ENCODE peak calls at places on chromosomes 16 and 17, in five cellular contexts. F, C, I, P and X are unnamed samples.

GRCh38 chr16:56734429-56734828 is 4.5 kb downstream of the NUP93 start:
- DNase-seq in F (peak; percentile 41), C (no peak), P (no peak), I (no peak), X (no peak)

GRCh38 chr17:45973099-45973838 is 25.8 kb upstream of the STH start:
- DNase-seq in P (peak; percentile 20), I (peak; percentile 56), C (peak; percentile 33), F (no peak), X (peak; percentile 18)

GRCh38 chr17:77375917-77376651 is 235.3 kb downstream of the SEC14L1 start:
- DNase-seq in P (peak; percentile 44), C (no peak), F (peak; percentile 92), I (peak; percentile 91), X (no peak)

GRCh38 chr16:1009358-1010150 is 28.0 kb downstream of the SOX8 start:
- DNase-seq in P (no peak), C (no peak), I (no peak), F (no peak), X (no peak)

GRCh38 chr16:75424096-75424762 is 9.1 kb downstream of the CFDP1 start:
- DNase-seq in C (no peak), I (no peak), P (no peak), F (no peak), X (no peak)

GRCh38 chr17:76697702-76698465 is 12.9 kb downstream of the MXRA7 start:
- DNase-seq in I (no peak), F (peak; percentile 60), P (no peak), C (no peak), X (no peak)

GRCh38 chr17:29615048-29615385 is 7.7 kb downstream of the CORO6 start:
- DNase-seq in C (no peak), P (peak; percentile 16), I (peak; percentile 87), F (no peak), X (no peak)

GRCh38 chr16:16782153-16782552 is 403.2 kb downstream of the NPIPA7 start:
- DNase-seq in C (no peak), P (no peak), F (no peak), I (no peak), X (no peak)

GRCh38 chr17:42436401-42436800 is 13.3 kb upstream of the CAVIN1 start:
- DNase-seq in C (no peak), P (no peak), F (peak; percentile 99), I (no peak), X (peak; percentile 78)

GRCh38 chr17:79934653-79934970 is 95.4 kb upstream of the CBX4 start:
- DNase-seq in F (no peak), C (no peak), P (no peak), I (no peak), X (no peak)

GRCh38 chr17:61593404-61593803 is 2.4 kb upstream of the NACA2 start:
- DNase-seq in F (no peak), I (no peak), P (no peak), C (no peak), X (no peak)

GRCh38 chr17:80285237-80285920 is 24.7 kb downstream of the RNF213 start:
- DNase-seq in C (no peak), I (no peak), P (no peak), F (no peak), X (no peak)

GRCh38 chr17:10776372-10776771 is 27.5 kb downstream of the TMEM238L start:
- DNase-seq in P (no peak), I (no peak), C (no peak), F (no peak), X (no peak)

GRCh38 chr17:39547713-39548478 is 59.8 kb downstream of the NEUROD2 start:
- DNase-seq in P (peak; percentile 68), I (peak; percentile 90), C (peak; percentile 68), F (no peak), X (peak; percentile 69)

GRCh38 chr16:29734826-29735225 is 11.0 kb downstream of the C16orf54 start:
- DNase-seq in F (peak; percentile 6), P (no peak), C (no peak), I (no peak), X (no peak)

GRCh38 chr17:41624208-41625101 is at the start of gene KRT17:
- DNase-seq in F (no peak), C (no peak), P (no peak), I (peak; percentile 59), X (no peak)

GRCh38 chr16:79286646-79287423 is 313.7 kb downstream of the MAF start:
- DNase-seq in F (no peak), I (peak; percentile 89), P (peak; percentile 63), C (peak; percentile 37), X (peak; percentile 47)

GRCh38 chr17:29084476-29085148 is 41.7 kb downstream of the PIPOX start:
- DNase-seq in P (no peak), I (no peak), F (peak; percentile 55), C (no peak), X (no peak)

GRCh38 chr16:75238853-75239371 is 12.5 kb downstream of the BCAR1 start:
- DNase-seq in P (no peak), I (no peak), C (no peak), F (no peak), X (peak; percentile 20)

GRCh38 chr16:82051656-82052055 is 16.6 kb downstream of the HSD17B2 start:
- DNase-seq in I (no peak), C (no peak), P (no peak), F (no peak), X (no peak)

GRCh38 chr17:72863511-72864175 is 228.8 kb downstream of the SLC39A11 start:
- DNase-seq in F (no peak), C (no peak), P (no peak), I (no peak), X (no peak)

GRCh38 chr17:47660064-47660492 is 10.4 kb downstream of the KPNB1 start:
- DNase-seq in P (no peak), C (no peak), I (no peak), F (no peak), X (no peak)

GRCh38 chr17:50632637-50633036 is 2.0 kb upstream of the ABCC3 start:
- DNase-seq in I (no peak), P (no peak), C (no peak), F (no peak), X (no peak)

GRCh38 chr17:50635720-50636144 is 1.1 kb downstream of the ABCC3 start:
- DNase-seq in I (no peak), C (no peak), F (no peak), P (no peak), X (no peak)

GRCh38 chr17:50634915-50635719 is 436 bp downstream of the ABCC3 start:
- DNase-seq in F (no peak), I (no peak), P (peak; percentile 31), C (no peak), X (no peak)

GRCh38 chr17:50633683-50634082 is 998 bp upstream of the ABCC3 start:
- DNase-seq in I (no peak), C (no peak), F (no peak), P (no peak), X (no peak)

DNA sequence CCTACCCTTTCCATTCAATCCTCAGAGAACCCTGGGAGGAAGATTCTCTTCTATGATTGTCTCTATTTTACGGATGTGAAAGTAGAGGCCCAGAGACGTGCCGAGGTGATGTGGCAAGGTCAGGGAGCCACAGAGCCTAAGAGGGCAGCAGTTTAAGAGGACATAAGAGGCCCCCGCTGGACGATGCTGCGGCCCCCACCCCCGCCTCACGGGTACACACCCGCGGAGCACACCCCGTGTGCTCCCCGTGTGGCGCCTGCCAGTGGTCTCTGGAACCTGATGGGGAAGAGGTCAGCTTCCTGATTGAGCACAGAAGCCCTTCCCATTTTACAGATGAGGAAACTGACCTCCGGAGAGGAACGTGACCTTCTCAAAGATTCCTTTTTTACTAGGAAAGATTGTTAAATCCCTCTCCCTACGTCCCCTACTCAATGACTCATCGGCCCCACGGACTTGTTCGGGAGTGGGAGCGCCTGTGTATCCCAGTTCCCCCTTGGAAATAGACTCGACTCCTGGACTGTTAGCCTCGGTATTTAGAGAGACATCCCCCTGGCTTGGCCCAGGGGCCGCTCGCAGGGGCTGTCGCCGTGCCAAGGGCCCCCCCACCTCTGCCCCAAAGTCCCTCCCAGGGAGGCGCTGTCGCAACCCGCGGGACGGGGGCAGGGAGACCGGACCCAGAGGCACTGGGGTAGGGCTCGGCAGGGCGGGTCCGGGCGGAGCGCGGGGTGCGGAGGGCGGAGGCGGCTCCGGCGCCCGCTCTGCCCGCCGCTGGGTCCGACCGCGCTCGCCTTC is at the start of gene ABCC3:
- DNase-seq in F (no peak), C (peak; percentile 64), I (no peak), P (peak; percentile 69), X (peak; percentile 55)
- H3K4me1 ChIP-seq in F (peaks cover 25% of the 10 kb centered on the region), C (peaks cover 15% of the 10 kb centered on the region), I (peaks cover 14% of the 10 kb centered on the region), P (peaks cover 64% of the 10 kb centered on the region), X (peaks cover 18% of the 10 kb centered on the region)

GRCh38 chr16:23182675-23183485 is at the start of gene SCNN1G:
- DNase-seq in C (peak; percentile 67), F (no peak), P (peak; percentile 24), I (peak; percentile 75), X (peak; percentile 27)
- TF ChIP-seq CTCF in C (no peak), F (no peak), P (no peak), I (peak; percentile 44), X (no peak)

DNA sequence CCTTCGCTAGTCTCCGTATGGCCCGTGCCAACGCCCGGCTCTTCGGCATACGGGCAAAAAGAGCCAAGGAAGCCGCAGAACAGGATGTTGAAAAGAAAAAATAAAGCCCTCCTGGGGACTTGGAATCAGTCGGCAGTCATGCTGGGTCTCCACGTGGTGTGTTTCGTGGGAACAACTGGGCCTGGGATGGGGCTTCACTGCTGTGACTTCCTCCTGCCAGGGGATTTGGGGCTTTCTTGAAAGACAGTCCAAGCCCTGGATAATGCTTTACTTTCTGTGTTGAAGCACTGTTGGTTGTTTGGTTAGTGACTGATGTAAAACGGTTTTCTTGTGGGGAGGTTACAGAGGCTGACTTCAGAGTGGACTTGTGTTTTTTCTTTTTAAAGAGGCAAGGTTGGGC is 2.5 kb downstream of the RPL13 start:
- DNase-seq in F (no peak), P (no peak), C (no peak), I (no peak), X (no peak)
- H3K4me1 ChIP-seq in F (peaks cover 21% of the 10 kb centered on the region), P (peaks cover 60% of the 10 kb centered on the region), C (peaks cover 20% of the 10 kb centered on the region), I (peaks cover 27% of the 10 kb centered on the region), X (peaks cover 25% of the 10 kb centered on the region)

DNA sequence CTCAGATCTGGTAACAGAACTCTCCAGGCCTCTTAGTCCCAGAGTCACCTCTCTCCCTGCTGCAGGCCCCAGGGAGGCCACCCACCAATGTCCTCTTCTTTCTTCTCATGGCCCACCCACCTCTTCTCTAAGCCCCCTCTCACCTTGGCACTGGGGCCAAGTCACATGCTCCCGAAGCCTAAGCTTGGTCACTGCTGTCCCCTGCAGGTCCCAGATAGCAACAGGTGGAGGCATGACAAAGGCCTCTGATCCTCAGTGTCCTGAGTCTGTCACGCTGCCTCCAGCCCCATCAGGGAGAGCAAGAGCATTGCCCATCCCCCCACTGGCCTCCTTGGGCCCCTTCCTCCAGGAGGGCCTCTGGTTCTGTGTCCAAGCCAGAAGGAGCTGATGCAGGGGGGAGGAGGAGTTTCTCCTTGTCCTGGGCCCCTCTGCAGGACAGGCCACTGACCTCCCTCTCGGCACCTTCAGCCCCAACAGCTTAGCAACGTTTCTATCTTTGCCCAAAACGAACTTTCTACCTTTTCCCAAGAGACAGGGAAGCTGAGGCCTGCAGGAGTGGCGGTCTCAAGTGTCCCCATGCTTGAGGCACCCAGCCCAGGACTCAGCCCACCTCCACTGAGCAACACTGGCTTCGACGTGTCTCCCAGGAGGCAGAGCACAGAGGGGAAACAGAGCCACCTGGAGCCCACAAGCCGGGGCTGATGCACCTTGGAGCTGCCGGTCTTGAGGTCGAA is 8.6 kb downstream of the P2RX1 start:
- DNase-seq in C (no peak), I (no peak), P (peak; percentile 37), F (no peak), X (no peak)
- TF ChIP-seq CTCF in C (peak; percentile 14), I (peak; percentile 10), P (peak; percentile 80), F (peak; percentile 23), X (peak; percentile 33)

GRCh38 chr16:85578599-85578948 is 34.5 kb upstream of the GSE1 start:
- DNase-seq in I (no peak), F (no peak), C (no peak), P (no peak), X (no peak)
- H3K4me1 ChIP-seq in I (peaks cover 27% of the 10 kb centered on the region), F (peaks cover 44% of the 10 kb centered on the region), C (peaks cover 48% of the 10 kb centered on the region), P (peaks cover 75% of the 10 kb centered on the region), X (peaks cover 52% of the 10 kb centered on the region)